ENCODE peak calls at places on chromosomes 5 and 9, in five cellular contexts. One of them, this sample, is unnamed.

GRCh38 chr9:79684711-79685575 is 113.2 kb downstream of the TLE4 start:
- DNase-seq in pancreas: no peak
- DNase-seq in CD8-positive, alpha-beta memory T cell: no peak
- DNase-seq in CD4-positive, CD25-positive, alpha-beta regulatory T cell: no peak
- DNase-seq in colonic mucosa: no peak
- DNase-seq in this sample: no peak

GRCh38 chr9:88747768-88748167 is 212.8 kb downstream of the NXNL2 start:
- DNase-seq in CD4-positive, CD25-positive, alpha-beta regulatory T cell: no peak
- DNase-seq in pancreas: no peak
- DNase-seq in CD8-positive, alpha-beta memory T cell: no peak
- DNase-seq in colonic mucosa: peak
- DNase-seq in this sample: peak

GRCh38 chr9:1875921-1876448 is 139.2 kb upstream of the SMARCA2 start:
- DNase-seq in colonic mucosa: no peak
- DNase-seq in pancreas: no peak
- DNase-seq in CD8-positive, alpha-beta memory T cell: no peak
- DNase-seq in CD4-positive, CD25-positive, alpha-beta regulatory T cell: no peak
- DNase-seq in this sample: no peak

GRCh38 chr5:31186672-31187267 is 6.7 kb upstream of the CDH6 start:
- DNase-seq in colonic mucosa: no peak
- DNase-seq in pancreas: no peak
- DNase-seq in CD4-positive, CD25-positive, alpha-beta regulatory T cell: no peak
- DNase-seq in CD8-positive, alpha-beta memory T cell: no peak
- DNase-seq in this sample: peak

GRCh38 chr9:75378036-75378435 is 289.7 kb downstream of the OSTF1 start:
- DNase-seq in CD8-positive, alpha-beta memory T cell: no peak
- DNase-seq in colonic mucosa: peak
- DNase-seq in pancreas: peak
- DNase-seq in CD4-positive, CD25-positive, alpha-beta regulatory T cell: no peak
- DNase-seq in this sample: no peak

GRCh38 chr5:156391139-156391538 is 64.2 kb downstream of the SGCD start:
- DNase-seq in CD8-positive, alpha-beta memory T cell: no peak
- DNase-seq in CD4-positive, CD25-positive, alpha-beta regulatory T cell: no peak
- DNase-seq in colonic mucosa: no peak
- DNase-seq in pancreas: no peak
- DNase-seq in this sample: no peak

GRCh38 chr9:11163843-11164242 is 551.0 kb upstream of the PTPRD start:
- DNase-seq in colonic mucosa: no peak
- DNase-seq in CD4-positive, CD25-positive, alpha-beta regulatory T cell: no peak
- DNase-seq in CD8-positive, alpha-beta memory T cell: no peak
- DNase-seq in pancreas: no peak
- DNase-seq in this sample: no peak

GRCh38 chr5:107570805-107571531 is 99.8 kb downstream of the EFNA5 start:
- DNase-seq in pancreas: no peak
- DNase-seq in CD8-positive, alpha-beta memory T cell: no peak
- DNase-seq in colonic mucosa: peak
- DNase-seq in CD4-positive, CD25-positive, alpha-beta regulatory T cell: no peak
- DNase-seq in this sample: no peak

GRCh38 chr5:174692381-174692780 is 32.0 kb upstream of the MSX2 start:
- DNase-seq in colonic mucosa: no peak
- DNase-seq in CD8-positive, alpha-beta memory T cell: no peak
- DNase-seq in CD4-positive, CD25-positive, alpha-beta regulatory T cell: no peak
- DNase-seq in pancreas: no peak
- DNase-seq in this sample: no peak
- H3K4me3 ChIP-seq in colonic mucosa: no peak
- H3K4me3 ChIP-seq in CD8-positive, alpha-beta memory T cell: no peak
- H3K4me3 ChIP-seq in CD4-positive, CD25-positive, alpha-beta regulatory T cell: no peak
- H3K4me3 ChIP-seq in pancreas: no peak
- H3K4me3 ChIP-seq in this sample: no peak

GRCh38 chr9:5122542-5122941 is 62.9 kb downstream of the INSL6 start:
- DNase-seq in CD8-positive, alpha-beta memory T cell: no peak
- DNase-seq in CD4-positive, CD25-positive, alpha-beta regulatory T cell: no peak
- DNase-seq in colonic mucosa: no peak
- DNase-seq in pancreas: no peak
- DNase-seq in this sample: no peak
- H3K4me3 ChIP-seq in CD8-positive, alpha-beta memory T cell: no peak
- H3K4me3 ChIP-seq in CD4-positive, CD25-positive, alpha-beta regulatory T cell: no peak
- H3K4me3 ChIP-seq in colonic mucosa: no peak
- H3K4me3 ChIP-seq in pancreas: no peak
- H3K4me3 ChIP-seq in this sample: no peak

GRCh38 chr9:297104-297794 is 82.6 kb downstream of the DOCK8 start:
- DNase-seq in CD8-positive, alpha-beta memory T cell: no peak
- DNase-seq in colonic mucosa: peak
- DNase-seq in CD4-positive, CD25-positive, alpha-beta regulatory T cell: no peak
- DNase-seq in pancreas: no peak
- DNase-seq in this sample: peak
- H3K4me3 ChIP-seq in CD8-positive, alpha-beta memory T cell: no peak
- H3K4me3 ChIP-seq in colonic mucosa: no peak
- H3K4me3 ChIP-seq in CD4-positive, CD25-positive, alpha-beta regulatory T cell: peak
- H3K4me3 ChIP-seq in pancreas: no peak
- H3K4me3 ChIP-seq in this sample: no peak

DNA sequence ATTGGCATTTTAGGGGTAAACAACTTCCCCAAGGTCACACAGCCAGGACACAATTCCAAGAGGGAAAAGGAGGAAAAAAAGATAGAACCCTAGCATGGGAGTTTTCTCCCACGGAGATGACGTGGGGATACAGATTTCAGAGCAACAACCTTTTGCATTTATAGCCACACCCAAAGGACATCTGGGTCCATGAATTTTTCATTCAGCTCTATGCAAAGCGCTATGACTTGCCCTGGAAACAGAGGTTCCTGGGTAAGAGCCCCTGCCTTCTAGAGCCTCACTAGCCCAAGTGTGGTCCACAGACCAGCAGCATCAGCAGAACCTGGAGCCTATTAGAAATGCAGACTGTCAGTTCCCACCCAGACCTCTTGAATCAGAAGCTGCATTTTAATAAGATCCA is 17.5 kb upstream of the ADAM19 start:
- DNase-seq in CD8-positive, alpha-beta memory T cell: no peak
- DNase-seq in pancreas: no peak
- DNase-seq in colonic mucosa: no peak
- DNase-seq in CD4-positive, CD25-positive, alpha-beta regulatory T cell: no peak
- DNase-seq in this sample: no peak
- H3K4me3 ChIP-seq in CD8-positive, alpha-beta memory T cell: no peak
- H3K4me3 ChIP-seq in pancreas: no peak
- H3K4me3 ChIP-seq in colonic mucosa: no peak
- H3K4me3 ChIP-seq in CD4-positive, CD25-positive, alpha-beta regulatory T cell: peak
- H3K4me3 ChIP-seq in this sample: no peak

GRCh38 chr5:127892467-127893207 is 189.4 kb downstream of the CCDC192 start:
- DNase-seq in CD8-positive, alpha-beta memory T cell: no peak
- DNase-seq in pancreas: no peak
- DNase-seq in colonic mucosa: no peak
- DNase-seq in CD4-positive, CD25-positive, alpha-beta regulatory T cell: peak
- DNase-seq in this sample: no peak
- H3K4me3 ChIP-seq in CD8-positive, alpha-beta memory T cell: no peak
- H3K4me3 ChIP-seq in pancreas: no peak
- H3K4me3 ChIP-seq in colonic mucosa: no peak
- H3K4me3 ChIP-seq in CD4-positive, CD25-positive, alpha-beta regulatory T cell: no peak
- H3K4me3 ChIP-seq in this sample: no peak

GRCh38 chr5:130724658-130725057 is 440.4 kb downstream of the HINT1 start:
- DNase-seq in CD8-positive, alpha-beta memory T cell: no peak
- DNase-seq in pancreas: no peak
- DNase-seq in colonic mucosa: no peak
- DNase-seq in CD4-positive, CD25-positive, alpha-beta regulatory T cell: no peak
- DNase-seq in this sample: no peak
- H3K4me3 ChIP-seq in CD8-positive, alpha-beta memory T cell: no peak
- H3K4me3 ChIP-seq in pancreas: no peak
- H3K4me3 ChIP-seq in colonic mucosa: no peak
- H3K4me3 ChIP-seq in CD4-positive, CD25-positive, alpha-beta regulatory T cell: no peak
- H3K4me3 ChIP-seq in this sample: no peak

GRCh38 chr9:111915425-111915758 is 18.8 kb downstream of the UGCG start:
- DNase-seq in CD8-positive, alpha-beta memory T cell: no peak
- DNase-seq in pancreas: no peak
- DNase-seq in colonic mucosa: no peak
- DNase-seq in CD4-positive, CD25-positive, alpha-beta regulatory T cell: no peak
- DNase-seq in this sample: no peak

GRCh38 chr9:111916234-111916645 is 19.6 kb downstream of the UGCG start:
- DNase-seq in CD4-positive, CD25-positive, alpha-beta regulatory T cell: no peak
- DNase-seq in pancreas: no peak
- DNase-seq in colonic mucosa: no peak
- DNase-seq in CD8-positive, alpha-beta memory T cell: no peak
- DNase-seq in this sample: no peak

GRCh38 chr9:111917980-111918379 is 21.4 kb downstream of the UGCG start:
- DNase-seq in pancreas: peak
- DNase-seq in CD4-positive, CD25-positive, alpha-beta regulatory T cell: no peak
- DNase-seq in colonic mucosa: no peak
- DNase-seq in CD8-positive, alpha-beta memory T cell: no peak
- DNase-seq in this sample: no peak

GRCh38 chr9:111914749-111915424 is 18.3 kb downstream of the UGCG start:
- DNase-seq in CD8-positive, alpha-beta memory T cell: no peak
- DNase-seq in colonic mucosa: no peak
- DNase-seq in CD4-positive, CD25-positive, alpha-beta regulatory T cell: peak
- DNase-seq in pancreas: no peak
- DNase-seq in this sample: no peak

DNA sequence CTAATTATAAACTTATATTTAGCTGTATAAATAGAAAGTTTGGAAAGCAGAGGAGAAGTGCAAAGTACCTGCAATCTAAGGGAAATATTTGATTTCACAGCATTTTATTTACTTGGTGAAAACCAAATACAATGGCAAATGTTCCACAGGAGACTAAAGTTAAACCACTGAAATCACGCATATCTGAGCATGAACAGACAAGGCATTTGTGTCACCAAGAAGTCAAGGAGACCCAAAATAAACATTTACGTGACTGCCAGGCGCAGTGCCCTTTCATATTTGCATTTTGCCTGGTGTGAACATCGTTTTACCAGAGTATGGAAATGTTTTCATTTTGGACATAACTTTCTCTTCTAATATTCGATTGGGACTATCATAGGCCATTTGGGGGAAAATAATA is 20.6 kb downstream of the UGCG start:
- DNase-seq in colonic mucosa: no peak
- DNase-seq in CD8-positive, alpha-beta memory T cell: no peak
- DNase-seq in pancreas: peak
- DNase-seq in CD4-positive, CD25-positive, alpha-beta regulatory T cell: no peak
- DNase-seq in this sample: no peak
- H3K4me3 ChIP-seq in colonic mucosa: no peak
- H3K4me3 ChIP-seq in CD8-positive, alpha-beta memory T cell: no peak
- H3K4me3 ChIP-seq in pancreas: no peak
- H3K4me3 ChIP-seq in CD4-positive, CD25-positive, alpha-beta regulatory T cell: no peak
- H3K4me3 ChIP-seq in this sample: no peak

GRCh38 chr9:123336959-123337358 is 19.0 kb upstream of the CRB2 start:
- DNase-seq in CD8-positive, alpha-beta memory T cell: no peak
- DNase-seq in CD4-positive, CD25-positive, alpha-beta regulatory T cell: no peak
- DNase-seq in pancreas: no peak
- DNase-seq in colonic mucosa: no peak
- DNase-seq in this sample: no peak

GRCh38 chr9:123336455-123336854 is 19.5 kb upstream of the CRB2 start:
- DNase-seq in CD4-positive, CD25-positive, alpha-beta regulatory T cell: no peak
- DNase-seq in pancreas: no peak
- DNase-seq in colonic mucosa: no peak
- DNase-seq in CD8-positive, alpha-beta memory T cell: no peak
- DNase-seq in this sample: no peak

GRCh38 chr9:123339666-123340414 is 16.2 kb upstream of the CRB2 start:
- DNase-seq in CD8-positive, alpha-beta memory T cell: peak
- DNase-seq in pancreas: no peak
- DNase-seq in colonic mucosa: no peak
- DNase-seq in CD4-positive, CD25-positive, alpha-beta regulatory T cell: peak
- DNase-seq in this sample: no peak

GRCh38 chr9:123337971-123338370 is 18.0 kb upstream of the CRB2 start:
- DNase-seq in pancreas: no peak
- DNase-seq in CD8-positive, alpha-beta memory T cell: no peak
- DNase-seq in CD4-positive, CD25-positive, alpha-beta regulatory T cell: no peak
- DNase-seq in colonic mucosa: no peak
- DNase-seq in this sample: no peak

DNA sequence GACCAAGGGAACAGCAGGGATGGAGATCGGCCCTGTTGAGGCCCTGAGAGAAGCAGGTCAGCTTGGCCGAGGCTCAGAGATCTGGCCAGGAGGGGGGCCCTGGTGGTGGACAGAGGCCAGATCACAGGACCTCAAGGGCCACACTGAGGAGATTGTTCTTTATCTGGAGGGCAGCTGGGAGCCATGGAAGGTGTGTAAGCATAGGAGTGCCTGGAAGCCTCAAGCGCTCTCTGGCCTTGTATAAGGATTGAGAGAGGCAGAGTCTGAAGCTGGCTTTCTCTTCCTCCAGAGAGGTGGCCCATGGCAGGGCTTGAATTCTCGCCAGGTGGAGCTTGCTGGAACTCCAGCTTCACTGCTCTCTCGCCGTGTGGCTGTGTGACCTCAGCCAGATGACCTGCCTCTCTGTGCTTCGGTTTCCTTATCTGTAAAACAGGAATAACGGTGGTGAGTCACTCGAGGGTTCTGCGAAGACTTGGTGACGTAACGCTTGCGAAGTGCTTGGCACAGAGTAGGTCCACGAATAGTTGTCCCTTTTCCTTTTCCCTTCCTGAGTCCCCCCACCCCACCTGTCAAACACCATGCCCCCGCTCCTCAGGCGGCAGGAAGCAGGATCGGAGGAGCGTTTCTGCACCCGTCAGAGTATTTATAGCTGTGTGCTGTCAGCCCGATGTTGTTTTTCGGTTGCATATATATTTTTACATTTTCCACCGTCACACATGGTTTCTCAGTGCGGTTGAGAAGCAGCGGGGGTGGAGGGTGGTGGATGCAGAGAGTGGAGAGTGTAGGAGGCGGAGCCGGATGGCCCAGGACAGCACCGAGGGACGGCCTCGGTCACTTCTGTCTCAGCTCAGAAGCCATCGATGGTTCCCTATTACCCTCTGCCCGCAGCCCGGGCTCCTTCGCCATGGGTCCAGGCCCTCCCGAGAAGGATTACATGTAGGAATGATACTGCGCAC is 17.0 kb upstream of the CRB2 start:
- DNase-seq in CD8-positive, alpha-beta memory T cell: peak
- DNase-seq in CD4-positive, CD25-positive, alpha-beta regulatory T cell: peak
- DNase-seq in colonic mucosa: no peak
- DNase-seq in pancreas: no peak
- DNase-seq in this sample: no peak
- H3K4me3 ChIP-seq in CD8-positive, alpha-beta memory T cell: peak
- H3K4me3 ChIP-seq in CD4-positive, CD25-positive, alpha-beta regulatory T cell: peak
- H3K4me3 ChIP-seq in colonic mucosa: peak
- H3K4me3 ChIP-seq in pancreas: no peak
- H3K4me3 ChIP-seq in this sample: no peak

This sample was measured in LNCaP clone FGC.